ENCODE peak calls at places on chromosome 3, in seven cellular contexts. One of them, this sample, is unnamed.

GRCh38 chr3:52083556-52084087 is 27.3 kb upstream of the DUSP7 start:
- DNase-seq in amniotic stem cell: no peak
- DNase-seq in sigmoid colon: no peak
- DNase-seq in G401: no peak
- DNase-seq in HuH-7: no peak
- DNase-seq in endothelial cell: no peak
- DNase-seq in substantia nigra: no peak
- DNase-seq in this sample: no peak

GRCh38 chr3:38138347-38139190 is at the start of gene MYD88:
- DNase-seq in amniotic stem cell: no peak
- DNase-seq in sigmoid colon: peak; percentile 92
- DNase-seq in G401: peak; percentile 60
- DNase-seq in HuH-7: peak; percentile 56
- DNase-seq in endothelial cell: peak; percentile 66
- DNase-seq in substantia nigra: peak; percentile 56
- DNase-seq in this sample: peak; percentile 44

GRCh38 chr3:117063910-117064309 is 354.3 kb downstream of the TUSC7 start:
- DNase-seq in amniotic stem cell: no peak
- DNase-seq in sigmoid colon: no peak
- DNase-seq in G401: no peak
- DNase-seq in HuH-7: no peak
- DNase-seq in endothelial cell: no peak
- DNase-seq in substantia nigra: no peak
- DNase-seq in this sample: no peak

GRCh38 chr3:120473389-120473788 is 22.6 kb upstream of the FSTL1 start:
- DNase-seq in amniotic stem cell: no peak
- DNase-seq in sigmoid colon: no peak
- DNase-seq in G401: no peak
- DNase-seq in HuH-7: no peak
- DNase-seq in endothelial cell: no peak
- DNase-seq in substantia nigra: no peak
- DNase-seq in this sample: no peak

GRCh38 chr3:113255854-113256615 is 44.7 kb downstream of the BOC start:
- DNase-seq in amniotic stem cell: no peak
- DNase-seq in sigmoid colon: no peak
- DNase-seq in G401: no peak
- DNase-seq in HuH-7: no peak
- DNase-seq in endothelial cell: no peak
- DNase-seq in substantia nigra: no peak
- DNase-seq in this sample: no peak

GRCh38 chr3:156181509-156181908 is 61.1 kb downstream of the KCNAB1 start:
- DNase-seq in amniotic stem cell: no peak
- DNase-seq in sigmoid colon: no peak
- DNase-seq in G401: no peak
- DNase-seq in HuH-7: no peak
- DNase-seq in endothelial cell: no peak
- DNase-seq in substantia nigra: no peak
- DNase-seq in this sample: no peak

GRCh38 chr3:98058244-98058960 is 23.3 kb upstream of the GABRR3 start:
- DNase-seq in amniotic stem cell: no peak
- DNase-seq in sigmoid colon: no peak
- DNase-seq in G401: no peak
- DNase-seq in HuH-7: no peak
- DNase-seq in endothelial cell: no peak
- DNase-seq in substantia nigra: no peak
- DNase-seq in this sample: no peak

GRCh38 chr3:72255736-72256559 is 471.0 kb upstream of the PROK2 start:
- DNase-seq in amniotic stem cell: no peak
- DNase-seq in sigmoid colon: peak; percentile 83
- DNase-seq in G401: no peak
- DNase-seq in HuH-7: no peak
- DNase-seq in endothelial cell: no peak
- DNase-seq in substantia nigra: no peak
- DNase-seq in this sample: peak; percentile 54

GRCh38 chr3:50154476-50154839 is 666 bp upstream of the SEMA3F start:
- DNase-seq in amniotic stem cell: no peak
- DNase-seq in sigmoid colon: no peak
- DNase-seq in G401: no peak
- DNase-seq in HuH-7: peak; percentile 73
- DNase-seq in endothelial cell: peak; percentile 45
- DNase-seq in substantia nigra: no peak
- DNase-seq in this sample: no peak

GRCh38 chr3:121926380-121926779 is 32.2 kb downstream of the SLC15A2 start:
- DNase-seq in amniotic stem cell: no peak
- DNase-seq in sigmoid colon: no peak
- DNase-seq in G401: no peak
- DNase-seq in HuH-7: no peak
- DNase-seq in endothelial cell: no peak
- DNase-seq in substantia nigra: no peak
- DNase-seq in this sample: no peak

GRCh38 chr3:4734454-4734853 is 241.3 kb downstream of the ITPR1 start:
- DNase-seq in amniotic stem cell: no peak
- DNase-seq in sigmoid colon: no peak
- DNase-seq in G401: no peak
- DNase-seq in HuH-7: no peak
- DNase-seq in endothelial cell: no peak
- DNase-seq in substantia nigra: no peak
- DNase-seq in this sample: no peak

GRCh38 chr3:40908612-40909011 is 290.7 kb upstream of the CTNNB1 start:
- DNase-seq in amniotic stem cell: no peak
- DNase-seq in sigmoid colon: no peak
- DNase-seq in G401: no peak
- DNase-seq in HuH-7: no peak
- DNase-seq in endothelial cell: no peak
- DNase-seq in substantia nigra: no peak
- DNase-seq in this sample: no peak

GRCh38 chr3:297585-297984 is 101.0 kb downstream of the CHL1 start:
- DNase-seq in amniotic stem cell: no peak
- DNase-seq in sigmoid colon: no peak
- DNase-seq in G401: no peak
- DNase-seq in HuH-7: no peak
- DNase-seq in endothelial cell: no peak
- DNase-seq in substantia nigra: no peak
- DNase-seq in this sample: no peak

GRCh38 chr3:133453383-133453782 is 53.5 kb downstream of the BFSP2 start:
- DNase-seq in amniotic stem cell: no peak
- DNase-seq in sigmoid colon: no peak
- DNase-seq in G401: no peak
- DNase-seq in HuH-7: no peak
- DNase-seq in endothelial cell: no peak
- DNase-seq in substantia nigra: no peak
- DNase-seq in this sample: no peak

GRCh38 chr3:32960404-32961160 is 9.1 kb downstream of the CCR4 start:
- DNase-seq in amniotic stem cell: no peak
- DNase-seq in sigmoid colon: no peak
- DNase-seq in G401: no peak
- DNase-seq in HuH-7: no peak
- DNase-seq in endothelial cell: no peak
- DNase-seq in substantia nigra: no peak
- DNase-seq in this sample: no peak

GRCh38 chr3:58342676-58343075 is 10.0 kb downstream of the PXK start:
- DNase-seq in amniotic stem cell: no peak
- DNase-seq in sigmoid colon: no peak
- DNase-seq in G401: no peak
- DNase-seq in HuH-7: no peak
- DNase-seq in endothelial cell: no peak
- DNase-seq in substantia nigra: no peak
- DNase-seq in this sample: peak; percentile 28

GRCh38 chr3:95511915-95512314 is 1302.5 kb upstream of the EPHA6 start:
- DNase-seq in amniotic stem cell: no peak
- DNase-seq in sigmoid colon: no peak
- DNase-seq in G401: no peak
- DNase-seq in HuH-7: peak; percentile 6
- DNase-seq in endothelial cell: no peak
- DNase-seq in substantia nigra: no peak
- DNase-seq in this sample: no peak

GRCh38 chr3:170414202-170414663 is 4.4 kb upstream of the CLDN11 start:
- DNase-seq in amniotic stem cell: peak; percentile 78
- DNase-seq in sigmoid colon: no peak
- DNase-seq in G401: peak; percentile 66
- DNase-seq in HuH-7: peak; percentile 76
- DNase-seq in endothelial cell: peak; percentile 32
- DNase-seq in substantia nigra: peak; percentile 27
- DNase-seq in this sample: peak; percentile 82

GRCh38 chr3:72830452-72831217 is 17.6 kb downstream of the SHQ1 start:
- DNase-seq in amniotic stem cell: no peak
- DNase-seq in sigmoid colon: no peak
- DNase-seq in G401: no peak
- DNase-seq in HuH-7: no peak
- DNase-seq in endothelial cell: no peak
- DNase-seq in substantia nigra: no peak
- DNase-seq in this sample: no peak

GRCh38 chr3:34012102-34012461 is 213.7 kb downstream of the PDCD6IP start:
- DNase-seq in amniotic stem cell: peak; percentile 94
- DNase-seq in sigmoid colon: no peak
- DNase-seq in G401: no peak
- DNase-seq in HuH-7: peak; percentile 19
- DNase-seq in endothelial cell: no peak
- DNase-seq in substantia nigra: no peak
- DNase-seq in this sample: no peak

GRCh38 chr3:157412323-157412845 is 24.3 kb upstream of the PTX3 start:
- DNase-seq in amniotic stem cell: no peak
- DNase-seq in sigmoid colon: no peak
- DNase-seq in G401: no peak
- DNase-seq in HuH-7: no peak
- DNase-seq in endothelial cell: no peak
- DNase-seq in substantia nigra: no peak
- DNase-seq in this sample: no peak

GRCh38 chr3:30553641-30554316 is 52.6 kb upstream of the TGFBR2 start:
- DNase-seq in amniotic stem cell: no peak
- DNase-seq in sigmoid colon: no peak
- DNase-seq in G401: no peak
- DNase-seq in HuH-7: no peak
- DNase-seq in endothelial cell: no peak
- DNase-seq in substantia nigra: no peak
- DNase-seq in this sample: no peak

GRCh38 chr3:153232737-153233330 is 70.8 kb downstream of the RAP2B start:
- DNase-seq in amniotic stem cell: peak; percentile 64
- DNase-seq in sigmoid colon: no peak
- DNase-seq in G401: no peak
- DNase-seq in HuH-7: no peak
- DNase-seq in endothelial cell: no peak
- DNase-seq in substantia nigra: no peak
- DNase-seq in this sample: no peak

GRCh38 chr3:48414376-48415250 is 15.3 kb downstream of the PLXNB1 start:
- DNase-seq in amniotic stem cell: no peak
- DNase-seq in sigmoid colon: peak; percentile 81
- DNase-seq in G401: no peak
- DNase-seq in HuH-7: no peak
- DNase-seq in endothelial cell: no peak
- DNase-seq in substantia nigra: peak; percentile 49
- DNase-seq in this sample: peak; percentile 34

GRCh38 chr3:124907957-124908356 is 20.8 kb upstream of the ITGB5 start:
- DNase-seq in amniotic stem cell: no peak
- DNase-seq in sigmoid colon: no peak
- DNase-seq in G401: no peak
- DNase-seq in HuH-7: no peak
- DNase-seq in endothelial cell: no peak
- DNase-seq in substantia nigra: no peak
- DNase-seq in this sample: no peak

GRCh38 chr3:127151992-127152391 is 40.9 kb upstream of the PRR23E start:
- DNase-seq in amniotic stem cell: no peak
- DNase-seq in sigmoid colon: no peak
- DNase-seq in G401: no peak
- DNase-seq in HuH-7: no peak
- DNase-seq in endothelial cell: no peak
- DNase-seq in substantia nigra: no peak
- DNase-seq in this sample: no peak

GRCh38 chr3:127706785-127707351 is 34.1 kb downstream of the ABTB1 start:
- DNase-seq in amniotic stem cell: no peak
- DNase-seq in sigmoid colon: peak; percentile 63
- DNase-seq in G401: peak; percentile 69
- DNase-seq in HuH-7: no peak
- DNase-seq in endothelial cell: no peak
- DNase-seq in substantia nigra: no peak
- DNase-seq in this sample: no peak

GRCh38 chr3:150106752-150107428 is 136.2 kb upstream of the PFN2 start:
- DNase-seq in amniotic stem cell: peak; percentile 29
- DNase-seq in sigmoid colon: no peak
- DNase-seq in G401: peak; percentile 17
- DNase-seq in HuH-7: no peak
- DNase-seq in endothelial cell: no peak
- DNase-seq in substantia nigra: no peak
- DNase-seq in this sample: no peak

GRCh38 chr3:141397996-141398395 is 29.7 kb downstream of the ZBTB38 start:
- DNase-seq in amniotic stem cell: no peak
- DNase-seq in sigmoid colon: no peak
- DNase-seq in G401: no peak
- DNase-seq in HuH-7: no peak
- DNase-seq in endothelial cell: no peak
- DNase-seq in substantia nigra: no peak
- DNase-seq in this sample: no peak